ENCODE peak calls at places on chromosomes 12 and 14, in five cellular contexts. B is naive thymus-derived CD4-positive, alpha-beta T cell; A is HFFc6; U is DMS153; J is adrenal gland. W is an unnamed sample.

GRCh38 chr12:26798013-26798412 is 35.0 kb downstream of the ITPR2 start:
- DNase-seq in B (no peak), A (peak; percentile 4), U (no peak), J (no peak), W (no peak)

GRCh38 chr12:100611031-100611430 is 37.5 kb downstream of the GAS2L3 start:
- DNase-seq in B (no peak), A (peak; percentile 26), U (no peak), J (no peak), W (no peak)

GRCh38 chr12:52531563-52532300 is 11.5 kb upstream of the KRT5 start:
- DNase-seq in B (no peak), A (no peak), U (no peak), J (peak; percentile 31), W (no peak)

GRCh38 chr14:104683653-104684448 is 5.6 kb upstream of the INF2 start:
- DNase-seq in B (no peak), A (no peak), U (no peak), J (no peak), W (no peak)

GRCh38 chr14:31954991-31955390 is 122.1 kb upstream of the ARHGAP5 start:
- DNase-seq in B (no peak), A (no peak), U (no peak), J (no peak), W (no peak)

GRCh38 chr14:77738559-77739250 is 22.3 kb downstream of the SNW1 start:
- DNase-seq in B (no peak), A (no peak), U (no peak), J (peak; percentile 74), W (no peak)

GRCh38 chr14:35285991-35286564 is 6.1 kb upstream of the PSMA6 start:
- DNase-seq in B (no peak), A (no peak), U (no peak), J (no peak), W (no peak)

GRCh38 chr14:89400529-89400928 is 16.5 kb downstream of the FOXN3 start:
- DNase-seq in B (no peak), A (no peak), U (no peak), J (no peak), W (no peak)

GRCh38 chr14:99668998-99669314 is 15.1 kb upstream of the CYP46A1 start:
- DNase-seq in B (no peak), A (no peak), U (no peak), J (no peak), W (no peak)

GRCh38 chr12:113332688-113333087 is 2.2 kb downstream of the SLC8B1 start:
- DNase-seq in B (no peak), A (no peak), U (no peak), J (no peak), W (no peak)

GRCh38 chr14:102545461-102546265 is 36.1 kb upstream of the ANKRD9 start:
- DNase-seq in B (no peak), A (no peak), U (no peak), J (no peak), W (peak; percentile 44)

GRCh38 chr12:42473561-42473960 is 116.0 kb downstream of the PRICKLE1 start:
- DNase-seq in B (no peak), A (no peak), U (no peak), J (no peak), W (no peak)

GRCh38 chr12:18430425-18431048 is 169.2 kb downstream of the PIK3C2G start:
- DNase-seq in B (no peak), A (peak; percentile 53), U (no peak), J (peak; percentile 60), W (peak; percentile 54)

GRCh38 chr12:93429448-93429847 is 12.3 kb downstream of the UBE2N start:
- DNase-seq in B (no peak), A (no peak), U (no peak), J (no peak), W (no peak)